ENCODE peak calls at places on chromosomes 7 and 10, in ten cellular contexts. Q is OCI-LY7, U is epithelial cell of esophagus, T is heart right ventricle, J is epithelial cell of proximal tubule, G is endothelial cell of umbilical vein, F is BJ, K is fibroblast of lung, A is H1, Z is cardiac muscle cell. Y is an unnamed sample.

GRCh38 chr7:159068893-159069448 is 75.7 kb downstream of the VIPR2 start:
- DNase-seq in F (no peak), Z (no peak), K (no peak), G (no peak), A (no peak), J (no peak), Q (no peak), T (no peak), U (no peak), Y (no peak)

GRCh38 chr10:79339266-79339665 is 8.0 kb upstream of the PPIF start:
- DNase-seq in J (no peak), A (no peak), F (no peak), Q (no peak), T (no peak), G (no peak), U (peak), K (no peak), Z (no peak), Y (no peak)

GRCh38 chr7:125695631-125696030 is 766.0 kb upstream of the POT1 start:
- DNase-seq in Z (no peak), J (no peak), T (no peak), U (no peak), F (no peak), K (no peak), G (no peak), Q (no peak), A (no peak), Y (no peak)

GRCh38 chr7:150945853-150946825 is 32.0 kb downstream of the KCNH2 start:
- DNase-seq in A (no peak), K (peak), G (no peak), Q (no peak), T (peak), J (no peak), U (peak), Z (no peak), F (no peak), Y (no peak)

GRCh38 chr10:114856544-114857287 is 35.1 kb downstream of the FHIP2A start:
- DNase-seq in U (peak), A (no peak), G (peak), Q (no peak), F (peak), K (peak), J (peak), Z (peak), T (no peak), Y (peak)

GRCh38 chr10:14173391-14173705 is 157.4 kb downstream of the FRMD4A start:
- DNase-seq in G (no peak), Z (no peak), T (no peak), F (no peak), Q (no peak), U (no peak), J (no peak), K (peak), A (no peak), Y (peak)

GRCh38 chr10:118958984-118959916 is 70.3 kb upstream of the NANOS1 start:
- DNase-seq in Q (no peak), U (peak), G (no peak), A (peak), K (peak), J (peak), T (peak), Z (peak), F (peak), Y (peak)

GRCh38 chr7:155408657-155409586 is 49.0 kb upstream of the EN2 start:
- DNase-seq in U (no peak), J (no peak), Q (no peak), K (no peak), G (no peak), A (peak), T (no peak), Z (no peak), F (no peak), Y (peak)

GRCh38 chr7:85067371-85067770 is 119.5 kb downstream of the SEMA3D start:
- DNase-seq in T (no peak), G (no peak), Z (no peak), Q (no peak), A (no peak), U (no peak), K (no peak), J (no peak), F (no peak), Y (no peak)

GRCh38 chr7:351256-351655 is 61.3 kb downstream of the FOXL3 start:
- DNase-seq in F (no peak), K (no peak), U (no peak), Q (no peak), T (peak), G (peak), A (no peak), J (no peak), Z (no peak), Y (no peak)

GRCh38 chr7:154680894-154681659 is 321.8 kb downstream of the PAXIP1 start:
- DNase-seq in U (no peak), Q (no peak), A (peak), G (no peak), F (no peak), J (no peak), Z (no peak), T (no peak), K (no peak), Y (no peak)

GRCh38 chr7:71131256-71131752 is 640 bp upstream of the GALNT17 start:
- DNase-seq in T (peak), F (no peak), K (peak), Q (no peak), U (no peak), J (no peak), Z (peak), A (peak), G (no peak), Y (peak)

GRCh38 chr10:100744980-100745881 is at the start of gene PAX2:
- DNase-seq in J (no peak), Z (no peak), T (no peak), K (no peak), U (peak), F (no peak), Q (no peak), A (peak), G (no peak), Y (no peak)
- H3K4me3 ChIP-seq in J (peak), Z (peak), T (peak), K (no peak), U (no peak), F (no peak), Q (no peak), A (peak), G (no peak), Y (no peak)

DNA sequence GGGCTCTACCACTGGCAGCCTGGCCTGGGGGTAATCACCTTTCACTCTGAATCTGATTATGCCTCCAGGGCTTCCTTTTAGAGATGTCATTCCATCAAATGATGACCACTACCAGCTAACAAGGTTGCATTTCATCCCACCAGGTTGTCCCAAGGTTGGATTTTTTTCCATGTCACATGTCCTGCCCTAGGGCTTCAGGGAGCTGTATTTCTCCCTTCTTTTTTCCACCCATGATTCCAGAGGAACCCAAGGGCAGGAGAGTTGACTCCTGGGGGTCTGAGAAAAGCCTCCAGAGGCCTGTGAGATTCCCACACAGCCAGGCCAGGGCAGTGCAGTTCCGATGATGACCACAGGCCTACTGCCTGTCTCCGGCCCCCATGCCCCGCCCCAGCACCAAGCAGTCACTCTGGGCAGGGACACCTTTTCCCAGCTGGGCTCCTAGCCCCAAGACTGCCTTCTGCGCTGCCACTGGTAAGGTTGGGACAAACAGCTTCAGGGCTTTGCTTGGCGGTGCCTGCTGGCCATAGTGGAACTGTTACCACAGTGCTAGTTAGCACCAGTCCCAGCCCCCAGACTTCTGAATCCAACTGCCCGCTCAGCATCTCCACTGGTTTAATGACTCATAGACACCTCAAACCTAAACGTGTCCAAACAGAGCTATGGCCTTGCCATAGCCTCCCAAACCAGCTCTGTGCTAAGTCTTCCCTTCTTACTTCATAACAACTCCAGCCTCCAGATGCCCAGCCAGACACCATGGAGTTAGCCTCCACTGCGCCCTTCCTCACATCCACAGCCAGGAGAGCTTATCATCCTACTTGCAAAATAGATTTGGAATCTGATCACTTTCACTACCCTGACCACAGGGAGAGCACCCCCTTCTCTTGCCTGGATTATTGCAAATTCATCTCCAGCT is 133.7 kb downstream of the ARHGAP22 start:
- DNase-seq in Z (peak), J (no peak), U (peak), G (peak), A (peak), Q (no peak), K (peak), F (no peak), T (no peak), Y (peak)
- TF ChIP-seq CTCF in Z (no peak), J (no peak), U (peak), G (no peak), A (no peak), Q (no peak), K (no peak), F (no peak), T (no peak), Y (no peak)

GRCh38 chr7:1668932-1669485 is 1.1 kb upstream of the ELFN1 start:
- DNase-seq in T (no peak), A (no peak), J (no peak), Z (peak), K (peak), Q (no peak), F (no peak), U (peak), G (no peak), Y (no peak)
- H3K4me3 ChIP-seq in T (no peak), A (peak), J (no peak), Z (no peak), K (no peak), Q (no peak), F (no peak), U (no peak), G (no peak), Y (no peak)

GRCh38 chr10:47309403-47310089 is 9.5 kb downstream of the GDF10 start:
- DNase-seq in A (peak), U (no peak), G (no peak), Q (no peak), F (no peak), J (no peak), Z (no peak), K (no peak), T (no peak), Y (peak)
- TF ChIP-seq CTCF in A (peak), U (peak), G (peak), Q (peak), F (peak), J (peak), Z (peak), K (peak), T (peak), Y (peak)

DNA sequence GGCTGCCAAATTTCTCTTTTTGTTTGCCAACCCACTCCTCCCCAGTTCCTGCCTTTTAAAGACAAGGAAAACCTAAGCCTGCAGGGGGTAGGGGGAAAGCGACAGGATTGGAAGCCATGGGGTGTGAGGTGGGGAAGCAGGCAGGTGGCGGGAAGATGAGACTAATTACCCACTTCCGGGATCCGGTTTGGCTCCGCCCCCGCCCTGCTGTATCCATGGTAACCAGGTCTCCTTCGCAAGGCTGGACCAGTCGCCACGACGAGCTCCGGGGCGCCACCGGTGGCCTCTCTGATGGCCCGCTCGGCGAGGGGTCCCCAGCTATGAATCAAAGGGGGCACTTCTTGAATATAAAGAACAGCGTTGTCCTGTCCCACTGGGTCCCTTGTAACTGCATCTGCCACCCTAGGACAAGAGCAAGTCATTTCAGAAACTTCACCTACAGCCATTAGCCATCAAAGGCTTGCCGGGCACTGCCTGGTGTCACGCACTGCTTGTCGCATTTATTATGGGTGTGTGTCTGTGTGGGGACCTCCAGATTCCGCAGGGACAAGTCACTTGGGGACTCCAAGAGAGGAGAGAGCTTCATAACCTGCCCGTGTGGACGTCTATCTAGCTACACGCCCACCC is 55.4 kb upstream of the LMTK2 start:
- DNase-seq in G (no peak), Q (peak), K (no peak), U (peak), Z (no peak), T (no peak), F (no peak), J (no peak), A (peak), Y (no peak)
- H3K4me3 ChIP-seq in G (no peak), Q (no peak), K (no peak), U (no peak), Z (no peak), T (no peak), F (no peak), J (no peak), A (no peak), Y (no peak)

GRCh38 chr10:73772280-73773151 is 9.3 kb upstream of the CHCHD1 start:
- DNase-seq in T (peak), F (no peak), K (peak), Z (peak), G (peak), A (peak), J (no peak), Q (peak), U (peak), Y (peak)

GRCh38 chr10:73773152-73773879 is 8.5 kb upstream of the CHCHD1 start:
- DNase-seq in J (no peak), F (no peak), Z (no peak), A (no peak), T (no peak), K (no peak), G (peak), U (no peak), Q (peak), Y (peak)

GRCh38 chr10:73779018-73779417 is 2.8 kb upstream of the CHCHD1 start:
- DNase-seq in U (no peak), J (no peak), K (no peak), G (no peak), T (no peak), Q (no peak), Z (no peak), A (no peak), F (no peak), Y (no peak)

GRCh38 chr10:73771722-73772279 is 10.0 kb upstream of the CHCHD1 start:
- DNase-seq in K (no peak), J (no peak), Q (peak), F (no peak), A (no peak), Z (peak), T (peak), G (peak), U (peak), Y (peak)

DNA sequence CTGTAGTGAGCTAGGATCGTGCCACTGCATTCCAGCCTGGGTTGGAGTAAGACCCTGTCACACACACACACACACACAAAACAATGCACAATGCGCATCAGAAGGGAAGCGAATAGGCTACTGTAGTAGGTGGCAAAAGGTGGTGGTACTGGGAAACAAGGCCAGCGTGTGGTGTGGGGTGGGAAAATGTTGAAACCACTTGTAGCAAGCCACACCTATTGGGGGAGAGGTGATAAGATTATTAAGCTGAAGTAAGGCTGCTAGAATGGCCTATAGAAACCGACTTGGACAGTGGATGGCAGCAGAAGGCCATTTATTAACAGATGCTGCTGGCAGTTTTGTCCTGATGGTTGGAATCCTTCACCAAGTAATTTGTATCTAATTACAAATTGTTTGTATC is 7.2 kb upstream of the CHCHD1 start:
- DNase-seq in Q (peak), Z (peak), T (no peak), A (no peak), G (peak), U (peak), K (peak), F (no peak), J (no peak), Y (peak)
- TF ChIP-seq CTCF in Q (peak), Z (no peak), T (no peak), A (no peak), G (peak), U (no peak), K (no peak), F (no peak), J (peak), Y (no peak)

GRCh38 chr10:33052915-33053810 is 95.1 kb upstream of the ITGB1 start:
- DNase-seq in K (no peak), F (no peak), A (no peak), G (peak), Q (no peak), U (no peak), Z (no peak), T (no peak), J (no peak), Y (peak)
- H3K4me3 ChIP-seq in K (no peak), F (no peak), A (no peak), G (no peak), Q (no peak), U (no peak), Z (no peak), T (no peak), J (no peak), Y (no peak)

DNA sequence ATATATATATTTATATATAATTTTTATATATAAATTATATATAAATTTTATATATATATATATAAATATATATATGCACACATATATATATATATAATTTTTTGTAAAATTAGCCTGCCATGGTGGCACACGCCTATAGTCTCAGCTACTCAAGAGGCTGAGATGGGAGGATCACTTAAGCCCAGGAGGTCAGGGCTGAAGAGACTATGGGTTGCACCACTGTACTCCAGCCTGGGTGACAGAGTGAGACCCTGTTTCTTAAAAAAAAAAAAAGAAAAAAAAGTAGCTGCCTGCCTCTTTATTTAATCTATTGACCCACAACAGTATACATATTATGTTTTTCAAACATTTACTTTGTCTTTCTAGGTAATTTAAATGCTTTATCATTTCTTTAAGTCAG is 19.2 kb downstream of the BCAP29 start:
- DNase-seq in F (no peak), U (no peak), T (no peak), J (no peak), Z (no peak), Q (no peak), K (no peak), A (no peak), G (no peak), Y (no peak)
- TF ChIP-seq CTCF in F (no peak), U (no peak), T (no peak), J (no peak), Z (no peak), Q (no peak), K (no peak), A (no peak), G (no peak), Y (no peak)

GRCh38 chr10:665579-666091 is 23.8 kb downstream of the DIP2C start:
- DNase-seq in J (no peak), T (no peak), F (no peak), G (no peak), U (no peak), A (peak), Q (no peak), Z (peak), K (no peak), Y (no peak)
- H3K4me3 ChIP-seq in J (peak), T (peak), F (no peak), G (no peak), U (no peak), A (no peak), Q (no peak), Z (no peak), K (peak), Y (no peak)

DNA sequence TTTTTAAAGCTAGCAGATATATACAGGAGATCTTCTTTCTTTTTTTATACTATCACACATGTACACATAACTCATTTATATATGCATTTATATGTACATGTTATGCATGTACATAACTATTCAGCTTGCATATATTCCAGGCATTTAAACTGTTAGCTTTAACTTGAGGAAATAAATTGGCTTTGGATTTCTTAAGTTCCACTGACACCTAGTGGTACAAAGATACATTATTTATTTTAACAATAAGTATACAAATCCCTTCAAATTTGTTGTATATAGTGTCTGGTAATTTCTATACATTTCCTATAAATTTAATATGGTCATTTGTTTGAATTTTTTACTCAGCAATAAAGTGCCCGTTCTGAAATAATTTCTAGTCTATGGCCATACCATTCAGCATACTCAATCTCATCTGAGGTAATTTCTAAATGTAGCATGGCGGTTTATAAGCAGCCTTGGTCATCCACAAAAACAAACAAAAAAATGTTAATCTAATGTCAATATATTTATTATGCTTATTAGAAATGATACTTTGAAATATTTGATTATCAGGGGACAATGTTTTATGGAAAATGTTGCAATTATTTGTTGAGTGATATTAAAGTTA is 11.6 kb downstream of the ZDHHC6 start:
- DNase-seq in G (peak), T (no peak), F (peak), A (no peak), Z (peak), J (no peak), K (peak), U (peak), Q (peak), Y (peak)
- TF ChIP-seq CTCF in G (no peak), T (peak), F (peak), A (no peak), Z (peak), J (peak), K (no peak), U (peak), Q (peak), Y (peak)

Y was measured in choroid plexus epithelial cell.